ENCODE peak calls at places on chromosome X, in seven cellular contexts. C, T, D, U, P, M and G are unnamed samples.

GRCh38 chrX:78831523-78831922 is 84.0 kb downstream of the LPAR4 start:
- DNase-seq in C (no peak), T (no peak), D (no peak), U (no peak), P (no peak), M (no peak), G (no peak)

GRCh38 chrX:2311483-2311882 is 189.3 kb downstream of the DHRSX start:
- DNase-seq in C (no peak), T (no peak), D (no peak), U (no peak), P (no peak), M (no peak), G (no peak)

GRCh38 chrX:68916891-68917290 is 88.1 kb downstream of the EFNB1 start:
- DNase-seq in C (no peak), T (no peak), D (no peak), U (no peak), P (no peak), M (no peak), G (no peak)

GRCh38 chrX:10278716-10279115 is 121.9 kb downstream of the CLCN4 start:
- DNase-seq in C (no peak), T (no peak), D (no peak), U (no peak), P (no peak), M (no peak), G (no peak)

GRCh38 chrX:87805829-87806490 is 288.4 kb downstream of the KLHL4 start:
- DNase-seq in C (no peak), T (no peak), D (no peak), U (peak; percentile 19), P (peak; percentile 0), M (no peak), G (no peak)

GRCh38 chrX:56764153-56764974 is 35.3 kb downstream of the NBDY start:
- DNase-seq in C (peak; percentile 87), T (peak; percentile 47), D (peak; percentile 77), U (peak; percentile 45), P (peak; percentile 74), M (peak; percentile 92), G (peak; percentile 94)

GRCh38 chrX:44580466-44580865 is 37.8 kb upstream of the FUNDC1 start:
- DNase-seq in C (peak; percentile 81), T (no peak), D (no peak), U (no peak), P (peak; percentile 58), M (no peak), G (no peak)

GRCh38 chrX:74519870-74520269 is 94.6 kb downstream of the RLIM start:
- DNase-seq in C (no peak), T (no peak), D (no peak), U (no peak), P (no peak), M (no peak), G (no peak)

GRCh38 chrX:52995974-52996304 is 37.6 kb upstream of the FAM156A start:
- DNase-seq in C (no peak), T (no peak), D (no peak), U (no peak), P (no peak), M (no peak), G (no peak)

GRCh38 chrX:70481871-70482270 is 37.2 kb downstream of the DLG3 start:
- DNase-seq in C (no peak), T (no peak), D (no peak), U (no peak), P (peak; percentile 17), M (no peak), G (no peak)

GRCh38 chrX:10103023-10103422 is 53.8 kb upstream of the CLCN4 start:
- DNase-seq in C (peak; percentile 24), T (no peak), D (no peak), U (no peak), P (peak; percentile 86), M (peak; percentile 37), G (no peak)

GRCh38 chrX:124018031-124018430 is 56.5 kb downstream of the STAG2 start:
- DNase-seq in C (peak; percentile 5), T (no peak), D (no peak), U (no peak), P (peak; percentile 8), M (no peak), G (peak; percentile 10)

GRCh38 chrX:2928583-2929434 is at the start of gene ARSD:
- DNase-seq in C (peak; percentile 86), T (peak; percentile 41), D (peak; percentile 81), U (peak; percentile 92), P (peak; percentile 89), M (peak; percentile 95), G (peak; percentile 12)

GRCh38 chrX:109472939-109473713 is 8.8 kb downstream of the GUCY2F start:
- DNase-seq in C (peak; percentile 31), T (no peak), D (no peak), U (peak; percentile 15), P (no peak), M (no peak), G (no peak)

GRCh38 chrX:84611843-84612636 is 109.8 kb upstream of the HDX start:
- DNase-seq in C (no peak), T (no peak), D (no peak), U (no peak), P (no peak), M (no peak), G (no peak)

GRCh38 chrX:139204903-139205667 is 325.5 kb upstream of the F9 start:
- DNase-seq in C (no peak), T (no peak), D (no peak), U (peak; percentile 46), P (no peak), M (peak; percentile 80), G (no peak)

GRCh38 chrX:139203681-139204575 is 326.6 kb upstream of the F9 start:
- DNase-seq in C (no peak), T (no peak), D (no peak), U (peak; percentile 31), P (no peak), M (peak; percentile 83), G (no peak)

GRCh38 chrX:139202742-139203410 is 327.7 kb upstream of the F9 start:
- DNase-seq in C (no peak), T (no peak), D (no peak), U (no peak), P (no peak), M (no peak), G (no peak)

GRCh38 chrX:139206914-139207313 is 323.6 kb upstream of the F9 start:
- DNase-seq in C (no peak), T (no peak), D (no peak), U (no peak), P (no peak), M (no peak), G (no peak)

DNA sequence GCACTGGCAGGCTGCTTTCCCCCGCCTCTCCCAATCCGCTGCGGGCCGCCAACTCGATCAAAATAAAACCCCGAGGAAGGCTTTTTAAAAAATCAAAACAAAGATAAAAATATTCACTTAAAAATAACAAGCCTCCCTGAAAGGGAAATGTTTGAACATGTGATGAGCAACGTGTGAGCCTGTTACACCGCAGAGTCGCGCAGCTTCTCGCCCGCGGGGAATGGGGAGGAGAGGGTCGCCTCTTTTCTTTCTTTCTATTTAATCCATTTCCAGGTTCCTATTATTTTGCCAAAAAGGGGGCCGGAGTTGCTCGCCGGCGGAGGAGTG is 326.0 kb upstream of the F9 start:
- DNase-seq in C (no peak), T (no peak), D (no peak), U (no peak), P (no peak), M (no peak), G (no peak)
- H3K27me3 ChIP-seq in C (peaks cover 10% of the 10 kb centered on the region), T (no peaks in the 10 kb centered on the region), D (no peaks in the 10 kb centered on the region), U (no peaks in the 10 kb centered on the region), P (peaks cover 33% of the 10 kb centered on the region), M (peaks cover 53% of the 10 kb centered on the region), G (no peaks in the 10 kb centered on the region)

GRCh38 chrX:72307646-72308051 is 1.9 kb upstream of the CITED1 start:
- DNase-seq in C (no peak), T (no peak), D (no peak), U (no peak), P (no peak), M (no peak), G (no peak)

GRCh38 chrX:72304877-72305276 is 837 bp downstream of the CITED1 start:
- DNase-seq in C (no peak), T (no peak), D (no peak), U (no peak), P (peak; percentile 11), M (no peak), G (no peak)

GRCh38 chrX:72306851-72307645 is 1.3 kb upstream of the CITED1 start:
- DNase-seq in C (peak; percentile 66), T (peak; percentile 10), D (peak; percentile 37), U (peak; percentile 66), P (peak; percentile 73), M (peak; percentile 88), G (no peak)

GRCh38 chrX:72306085-72306801 is 529 bp upstream of the CITED1 start:
- DNase-seq in C (no peak), T (no peak), D (no peak), U (no peak), P (peak; percentile 13), M (no peak), G (no peak)

DNA sequence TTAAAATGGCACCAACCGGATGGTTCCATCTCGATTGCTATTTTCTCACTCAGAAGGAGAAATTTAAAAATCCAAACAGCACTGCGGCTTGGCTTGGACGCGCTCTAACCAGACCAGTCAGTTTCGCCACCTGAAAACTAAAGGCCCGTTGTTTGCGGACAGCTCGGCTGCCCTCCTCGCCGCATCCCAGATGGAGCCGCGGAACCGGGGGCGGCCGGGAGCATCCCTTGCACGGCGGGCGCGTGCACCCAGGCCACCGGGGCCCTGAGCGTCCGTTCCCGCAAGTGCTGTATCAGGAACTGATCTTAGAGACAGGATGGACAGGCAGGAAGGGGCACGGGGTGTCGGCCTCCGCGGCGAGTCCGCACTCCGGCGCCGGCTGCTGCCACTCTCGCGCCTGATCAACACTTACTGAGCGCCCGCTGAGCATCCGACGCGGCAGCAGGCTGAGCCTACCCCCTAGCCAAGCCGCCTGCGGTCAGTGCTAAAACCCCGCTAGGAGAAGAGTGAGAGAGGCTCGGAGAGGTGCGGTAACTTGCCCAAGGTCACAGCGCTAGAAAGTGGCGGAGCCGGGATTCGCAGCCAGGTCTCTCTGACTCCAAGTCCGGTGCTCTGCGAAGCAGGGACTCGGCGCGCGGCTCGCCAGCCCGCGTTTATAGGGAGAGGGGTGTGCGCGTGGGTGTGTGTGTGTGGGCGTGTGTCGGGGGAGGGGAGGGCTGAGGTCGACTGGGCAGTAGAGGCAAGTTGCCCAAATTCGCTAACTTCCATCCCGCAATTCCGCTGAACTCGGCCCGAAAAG is at the start of gene CITED1:
- DNase-seq in C (no peak), T (no peak), D (no peak), U (peak; percentile 76), P (peak; percentile 18), M (no peak), G (no peak)
- H3K27me3 ChIP-seq in C (peaks cover 90% of the 10 kb centered on the region), T (peaks cover 23% of the 10 kb centered on the region), D (no peaks in the 10 kb centered on the region), U (no peaks in the 10 kb centered on the region), P (peaks cover 92% of the 10 kb centered on the region), M (peaks cover 73% of the 10 kb centered on the region), G (no peaks in the 10 kb centered on the region)

GRCh38 chrX:130111220-130111934 is 1.1 kb upstream of the ELF4 start:
- DNase-seq in C (no peak), T (no peak), D (no peak), U (no peak), P (peak; percentile 29), M (peak; percentile 86), G (no peak)
- H3K27me3 ChIP-seq in C (no peaks in the 10 kb centered on the region), T (no peaks in the 10 kb centered on the region), D (no peaks in the 10 kb centered on the region), U (no peaks in the 10 kb centered on the region), P (peaks cover 3% of the 10 kb centered on the region), M (no peaks in the 10 kb centered on the region), G (no peaks in the 10 kb centered on the region)

DNA sequence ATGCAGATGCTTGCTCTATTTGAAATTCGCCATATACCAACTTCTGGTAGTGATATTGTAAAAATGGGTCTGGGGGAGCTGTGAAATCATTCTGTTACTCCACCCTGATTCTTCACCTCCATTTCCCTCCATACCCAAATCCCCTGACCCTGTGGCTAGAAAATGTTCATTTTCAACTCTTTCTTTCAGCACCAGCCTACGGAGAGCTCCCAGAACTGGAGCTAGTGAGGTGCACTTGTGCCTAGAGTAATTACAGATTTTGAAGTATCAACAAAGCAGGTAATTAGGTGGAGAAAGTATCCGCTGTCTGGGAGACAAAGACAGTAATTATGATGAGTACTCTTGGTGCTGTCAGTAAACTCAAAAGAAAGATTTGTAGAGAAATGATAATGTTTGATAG is 8.1 kb downstream of the ARHGAP36 start:
- DNase-seq in C (no peak), T (no peak), D (no peak), U (no peak), P (no peak), M (no peak), G (no peak)
- H3K27me3 ChIP-seq in C (peaks cover 12% of the 10 kb centered on the region), T (no peaks in the 10 kb centered on the region), D (no peaks in the 10 kb centered on the region), U (no peaks in the 10 kb centered on the region), P (peaks cover 79% of the 10 kb centered on the region), M (peaks cover 51% of the 10 kb centered on the region), G (no peaks in the 10 kb centered on the region)